ENCODE peak calls at places on chromosomes 16 and 17, in six cellular contexts. L is stimulated activated CD8-positive, alpha-beta memory T cell treated with anti-CD3 and anti-CD28 coated beads, Interleukin-4, amount 100 ng/mL, for 1 hour; A is hepatic stellate cell; J is HL-60; S is islet precursor cell; W is stimulated activated CD4-positive, alpha-beta T cell treated with anti-CD3 and anti-CD28 coated beads, Interleukin-1b, Interleukin-23, amount 100 ng/mL, for 1 hour. H is an unnamed sample.
A peak's percentile ranks its signal among the peaks of the same experiment; 100 is the strongest.

GRCh38 chr17:77233635-77234334 is 93.0 kb downstream of the SEC14L1 start:
- DNase-seq in L (no peak), A (peak; percentile 57), J (no peak), S (peak; percentile 93), W (no peak), H (peak; percentile 48)

GRCh38 chr17:72488542-72489272 is 367.9 kb downstream of the SOX9 start:
- DNase-seq in L (no peak), A (no peak), J (no peak), S (no peak), W (no peak), H (no peak)

GRCh38 chr16:4192206-4192605 is 49.7 kb downstream of the SRL start:
- DNase-seq in L (no peak), A (no peak), J (no peak), S (no peak), W (no peak), H (no peak)

GRCh38 chr17:75323043-75323591 is 33.9 kb upstream of the SLC25A19 start:
- DNase-seq in L (peak; percentile 84), A (peak; percentile 73), J (peak; percentile 88), S (peak; percentile 92), W (peak; percentile 77), H (peak; percentile 75)

GRCh38 chr16:30659507-30660423 is 1.5 kb downstream of the FBRS start:
- DNase-seq in L (no peak), A (peak; percentile 37), J (peak; percentile 27), S (no peak), W (no peak), H (no peak)

GRCh38 chr17:31550389-31551056 is 159.0 kb downstream of the RAB11FIP4 start:
- DNase-seq in L (no peak), A (peak; percentile 42), J (no peak), S (no peak), W (no peak), H (no peak)

GRCh38 chr17:55416470-55417052 is 5.1 kb downstream of the MMD start:
- DNase-seq in L (no peak), A (no peak), J (no peak), S (no peak), W (no peak), H (no peak)

GRCh38 chr17:7389924-7390910 is 4.1 kb downstream of the PLSCR3 start:
- DNase-seq in L (no peak), A (no peak), J (no peak), S (no peak), W (no peak), H (no peak)

GRCh38 chr17:15945493-15946209 is 721 bp downstream of the ADORA2B start:
- DNase-seq in L (no peak), A (no peak), J (no peak), S (peak; percentile 61), W (no peak), H (peak; percentile 22)

GRCh38 chr16:29738514-29738913 is 7.3 kb downstream of the C16orf54 start:
- DNase-seq in L (no peak), A (no peak), J (peak; percentile 47), S (no peak), W (no peak), H (no peak)

GRCh38 chr17:76544123-76544915 is 4.5 kb downstream of the PRCD start:
- DNase-seq in L (no peak), A (peak; percentile 15), J (no peak), S (peak; percentile 89), W (no peak), H (no peak)